ENCODE peak calls at places on chromosomes 4 and X, in four cellular contexts. H is fibroblast of lung, U is MM.1S, Q is mammary epithelial cell. P is an unnamed sample.

GRCh38 chr4:4384837-4385236 is 2.1 kb upstream of the NSG1 start:
- DNase-seq in H (no peak), U (no peak), Q (peak; percentile 37), P (no peak)

GRCh38 chr4:23934915-23935314 is 45.1 kb upstream of the PPARGC1A start:
- DNase-seq in H (peak; percentile 93), U (no peak), Q (peak; percentile 87), P (no peak)

GRCh38 chr4:73868206-73869129 is 725 bp upstream of the CXCL1 start:
- DNase-seq in H (no peak), U (no peak), Q (no peak), P (no peak)

GRCh38 chr4:40055379-40055872 is 1.2 kb upstream of the N4BP2 start:
- DNase-seq in H (no peak), U (no peak), Q (no peak), P (peak; percentile 83)

GRCh38 chrX:69429339-69430014 is 74.6 kb upstream of the NALF2 start:
- DNase-seq in H (no peak), U (no peak), Q (no peak), P (no peak)

GRCh38 chr4:125520258-125520990 is 205.7 kb downstream of the FAT4 start:
- DNase-seq in H (peak; percentile 79), U (no peak), Q (no peak), P (no peak)

GRCh38 chrX:13266641-13267420 is 53.0 kb downstream of the ATXN3L start:
- DNase-seq in H (peak; percentile 68), U (no peak), Q (peak; percentile 78), P (no peak)

GRCh38 chrX:19382500-19383145 is 38.9 kb downstream of the PDHA1 start:
- DNase-seq in H (peak; percentile 8), U (peak; percentile 55), Q (peak; percentile 6), P (peak; percentile 60)

GRCh38 chrX:31847773-31848172 is 775.9 kb upstream of the FTHL17 start:
- DNase-seq in H (no peak), U (no peak), Q (no peak), P (no peak)

GRCh38 chr4:25817059-25817681 is 45.6 kb downstream of the SEL1L3 start:
- DNase-seq in H (peak; percentile 92), U (no peak), Q (peak; percentile 5), P (no peak)

GRCh38 chr4:104896623-104897296 is 249.9 kb upstream of the TET2 start:
- DNase-seq in H (peak; percentile 40), U (no peak), Q (peak; percentile 56), P (no peak)

GRCh38 chr4:75457365-75457764 is 56.8 kb downstream of the RCHY1 start:
- DNase-seq in H (no peak), U (no peak), Q (no peak), P (no peak)

GRCh38 chrX:9164535-9165425 is 130.9 kb upstream of the FAM9B start:
- DNase-seq in H (peak; percentile 37), U (no peak), Q (peak; percentile 4), P (peak; percentile 22)

GRCh38 chr4:3308691-3309090 is 15.9 kb downstream of the RGS12 start:
- DNase-seq in H (no peak), U (no peak), Q (no peak), P (no peak)

GRCh38 chr4:121724671-121725070 is 27.9 kb upstream of the ANXA5 start:
- DNase-seq in H (no peak), U (no peak), Q (no peak), P (no peak)

GRCh38 chrX:31353095-31353494 is 281.3 kb upstream of the FTHL17 start:
- DNase-seq in H (peak; percentile 76), U (no peak), Q (peak; percentile 83), P (no peak)

GRCh38 chr4:87007345-87008181 is 72.8 kb downstream of the AFF1 start:
- DNase-seq in H (peak; percentile 50), U (peak; percentile 50), Q (peak; percentile 47), P (peak; percentile 64)

GRCh38 chrX:149495573-149496071 is 9.5 kb downstream of the IDS start:
- DNase-seq in H (peak; percentile 88), U (no peak), Q (peak; percentile 86), P (no peak)

GRCh38 chr4:122152699-122153328 is 683 bp downstream of the BLTP1 start:
- DNase-seq in H (peak; percentile 36), U (peak; percentile 48), Q (peak; percentile 32), P (peak; percentile 42)

GRCh38 chr4:14787894-14788293 is 214.4 kb upstream of the CPEB2 start:
- DNase-seq in H (peak; percentile 6), U (peak; percentile 56), Q (peak; percentile 40), P (no peak)

GRCh38 chr4:18571252-18571885 is 549.8 kb upstream of the LCORL start:
- DNase-seq in H (no peak), U (no peak), Q (no peak), P (no peak)

GRCh38 chr4:76867880-76868655 is 29.9 kb downstream of the SOWAHB start:
- DNase-seq in H (no peak), U (peak; percentile 11), Q (no peak), P (peak; percentile 12)

GRCh38 chr4:17316566-17316965 is 195.3 kb downstream of the QDPR start:
- DNase-seq in H (peak; percentile 54), U (no peak), Q (no peak), P (no peak)

GRCh38 chr4:148773313-148773712 is 331.1 kb upstream of the NR3C2 start:
- DNase-seq in H (no peak), U (no peak), Q (no peak), P (no peak)

GRCh38 chrX:136473663-136474062 is 14.1 kb upstream of the BRS3 start:
- DNase-seq in H (no peak), U (no peak), Q (no peak), P (no peak)

GRCh38 chr4:153207561-153207960 is 3.3 kb downstream of the TRIM2 start:
- DNase-seq in H (no peak), U (no peak), Q (no peak), P (no peak)

GRCh38 chrX:110170029-110170428 is 147.9 kb downstream of the AMMECR1 start:
- DNase-seq in H (no peak), U (no peak), Q (no peak), P (no peak)

GRCh38 chrX:23503835-23504539 is 163.3 kb upstream of the PRDX4 start:
- DNase-seq in H (peak; percentile 93), U (no peak), Q (peak; percentile 90), P (no peak)

GRCh38 chr4:37976513-37976912 is 16.3 kb downstream of the PTTG2 start:
- DNase-seq in H (peak; percentile 6), U (no peak), Q (peak; percentile 27), P (no peak)

GRCh38 chrX:53223955-53224859 is 800 bp downstream of the KDM5C start:
- DNase-seq in H (peak; percentile 86), U (no peak), Q (peak; percentile 82), P (no peak)

GRCh38 chr4:2731907-2732314 is 24.2 kb downstream of the TNIP2 start:
- DNase-seq in H (no peak), U (no peak), Q (no peak), P (no peak)

GRCh38 chr4:47840291-47840690 is 2.4 kb upstream of the CORIN start:
- DNase-seq in H (no peak), U (no peak), Q (no peak), P (no peak)

GRCh38 chr4:104811727-104812126 is 317.0 kb upstream of the CXXC4 start:
- DNase-seq in H (no peak), U (no peak), Q (no peak), P (no peak)

GRCh38 chr4:99894998-99895397 is 771 bp upstream of the LAMTOR3 start:
- DNase-seq in H (no peak), U (no peak), Q (no peak), P (no peak)

GRCh38 chr4:163592207-163592606 is 97.7 kb downstream of the TMA16 start:
- DNase-seq in H (no peak), U (no peak), Q (no peak), P (no peak)

GRCh38 chr4:163590103-163590502 is 95.6 kb downstream of the TMA16 start:
- DNase-seq in H (no peak), U (no peak), Q (no peak), P (no peak)

GRCh38 chr4:163591614-163592020 is 97.1 kb downstream of the TMA16 start:
- DNase-seq in H (no peak), U (no peak), Q (no peak), P (no peak)

GRCh38 chr4:163587867-163588266 is 93.4 kb downstream of the TMA16 start:
- DNase-seq in H (peak; percentile 6), U (peak; percentile 24), Q (no peak), P (peak; percentile 4)

DNA sequence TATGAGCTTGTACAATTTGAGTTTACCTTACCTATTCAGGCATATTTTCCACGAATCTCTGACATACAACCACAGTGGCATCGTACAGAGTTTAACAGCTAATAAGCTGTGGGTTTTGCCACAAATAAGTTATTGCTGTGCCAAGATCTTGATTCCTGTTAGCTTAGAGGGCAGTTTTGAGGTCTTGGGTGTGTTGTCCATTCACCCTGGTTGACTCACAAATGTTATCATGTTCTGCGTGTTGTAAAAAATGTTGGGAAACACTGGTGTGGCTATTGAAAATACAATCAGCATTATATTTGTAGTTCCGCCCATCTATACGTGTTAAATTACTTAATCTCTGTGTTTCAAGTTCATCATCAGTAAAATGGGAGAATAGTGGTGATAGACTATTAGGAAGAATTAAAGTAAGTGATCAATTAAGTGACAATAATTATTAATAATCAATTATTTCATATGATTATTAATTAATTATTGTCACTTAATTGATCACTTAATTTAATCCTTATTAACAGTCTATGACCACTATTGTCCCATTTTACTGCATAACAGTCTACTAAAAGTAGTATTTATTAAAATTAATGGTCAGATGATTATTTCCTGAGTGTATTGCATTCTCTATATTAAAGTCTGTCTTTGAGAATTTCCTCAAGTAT is 96.2 kb downstream of the TMA16 start:
- DNase-seq in H (peak; percentile 7), U (no peak), Q (peak; percentile 18), P (no peak)
- H3K4me2 ChIP-seq in H (no peak overlapping the region), U (no peak overlapping the region), Q (no peak overlapping the region), P (no peak overlapping the region)

GRCh38 chr4:159195400-159195799 is 92.5 kb downstream of the RAPGEF2 start:
- DNase-seq in H (no peak), U (no peak), Q (no peak), P (no peak)
- H3K9ac ChIP-seq in H (no peak overlapping the region), U (no peak overlapping the region), Q (no peak overlapping the region), P (no peak overlapping the region)

GRCh38 chr4:82726601-82727000 is 72.0 kb downstream of the SCD5 start:
- DNase-seq in H (no peak), U (no peak), Q (no peak), P (no peak)

GRCh38 chr4:82715731-82716617 is 82.6 kb downstream of the SCD5 start:
- DNase-seq in H (peak; percentile 64), U (no peak), Q (peak; percentile 82), P (no peak)

GRCh38 chr4:82718067-82718935 is 80.3 kb downstream of the SCD5 start:
- DNase-seq in H (peak; percentile 51), U (no peak), Q (no peak), P (no peak)

DNA sequence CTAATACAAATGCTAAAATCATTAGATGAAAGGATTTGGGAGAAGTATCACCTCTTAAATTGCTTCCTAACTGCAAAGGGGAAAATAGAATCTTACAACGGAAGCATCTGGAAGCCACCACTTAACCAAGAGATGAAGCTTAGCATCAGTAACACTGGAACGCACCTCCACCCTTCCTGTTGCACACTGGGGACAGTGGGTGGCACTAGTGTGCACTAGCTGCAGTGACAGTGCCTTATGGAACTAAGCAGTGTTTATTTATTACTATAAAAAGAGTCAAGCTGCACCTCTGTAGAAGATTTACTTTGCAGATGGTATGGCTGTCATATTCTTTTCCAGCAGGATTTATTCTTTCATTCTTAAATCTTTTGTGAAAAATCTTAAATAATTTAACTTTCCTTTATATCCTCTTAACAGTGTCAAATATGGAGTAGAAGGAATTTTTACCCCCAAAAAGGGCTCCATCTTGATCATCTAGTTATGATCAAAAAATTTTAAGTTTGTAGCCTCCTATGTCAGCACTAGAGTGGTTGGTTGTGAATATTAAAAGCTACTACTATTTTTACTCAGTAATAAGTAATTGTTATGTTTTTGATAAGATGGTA is 76.7 kb downstream of the SCD5 start:
- DNase-seq in H (peak; percentile 35), U (peak; percentile 45), Q (no peak), P (peak; percentile 56)
- H3K4me2 ChIP-seq in H (no peak overlapping the region), U (no peak overlapping the region), Q (no peak overlapping the region), P (no peak overlapping the region)

GRCh38 chr4:138910914-138911336 is 104.7 kb upstream of the NOCT start:
- DNase-seq in H (peak; percentile 83), U (no peak), Q (peak; percentile 87), P (no peak)
- H3K9ac ChIP-seq in H (no peak overlapping the region), U (no peak overlapping the region), Q (peak overlapping the region; percentile 35), P (no peak overlapping the region)